ENCODE peak calls at places on chromosomes 4 and X, in six cellular contexts. Y is fibroblast of mammary gland; P is NCI-H1092 treated with DMSO at 0.1 percent for 48 hours; J is lower leg skin; L is SW480; N is stimulated activated CD8-positive, alpha-beta memory T cell treated with anti-CD3 and anti-CD28 coated beads, Interleukin-4, amount 100 ng/mL, for 48 hours. U is an unnamed sample.

GRCh38 chr4:6469144-6469543 is 3.3 kb downstream of the PPP2R2C start:
- DNase-seq in Y (no peak), P (no peak), J (peak; percentile 43), L (no peak), N (peak; percentile 14), U (no peak)

GRCh38 chrX:23901065-23901464 is 6.7 kb downstream of the APOO start:
- DNase-seq in Y (peak; percentile 83), P (no peak), J (no peak), L (peak; percentile 80), N (no peak), U (no peak)

GRCh38 chrX:17206584-17206983 is 168.4 kb upstream of the NHS start:
- DNase-seq in Y (no peak), P (no peak), J (no peak), L (no peak), N (no peak), U (no peak)

GRCh38 chr4:24655326-24655725 is 71.0 kb upstream of the DHX15 start:
- DNase-seq in Y (no peak), P (no peak), J (no peak), L (no peak), N (no peak), U (no peak)

GRCh38 chr4:5828005-5828391 is 64.9 kb downstream of the CRMP1 start:
- DNase-seq in Y (no peak), P (no peak), J (no peak), L (no peak), N (no peak), U (no peak)

GRCh38 chr4:62644372-62644771 is 1444.2 kb downstream of the ADGRL3 start:
- DNase-seq in Y (peak; percentile 1), P (peak; percentile 62), J (no peak), L (peak; percentile 7), N (no peak), U (no peak)

GRCh38 chr4:148852092-148852699 is 410.0 kb upstream of the NR3C2 start:
- DNase-seq in Y (no peak), P (no peak), J (no peak), L (no peak), N (no peak), U (no peak)

GRCh38 chr4:53863731-53864130 is 200.7 kb downstream of the CHIC2 start:
- DNase-seq in Y (peak; percentile 55), P (no peak), J (no peak), L (no peak), N (no peak), U (no peak)

GRCh38 chr4:169132561-169133305 is 122.7 kb upstream of the CBR4 start:
- DNase-seq in Y (peak; percentile 9), P (no peak), J (no peak), L (no peak), N (no peak), U (no peak)

GRCh38 chr4:53579826-53580225 is 11.5 kb downstream of the LNX1 start:
- DNase-seq in Y (no peak), P (no peak), J (no peak), L (no peak), N (no peak), U (no peak)

GRCh38 chr4:85153221-85153620 is 186.7 kb upstream of the WDFY3 start:
- DNase-seq in Y (peak; percentile 59), P (no peak), J (no peak), L (no peak), N (no peak), U (no peak)

GRCh38 chr4:114815760-114816159 is 217.2 kb downstream of the UGT8 start:
- DNase-seq in Y (no peak), P (no peak), J (no peak), L (no peak), N (no peak), U (no peak)

GRCh38 chr4:139184129-139184528 is 7.1 kb upstream of the ELF2 start:
- DNase-seq in Y (peak; percentile 70), P (no peak), J (no peak), L (no peak), N (no peak), U (no peak)

GRCh38 chr4:126794363-126794762 is 838.4 kb upstream of the INTU start:
- DNase-seq in Y (no peak), P (no peak), J (no peak), L (no peak), N (no peak), U (no peak)

GRCh38 chr4:183348706-183349659 is 26.8 kb upstream of the CLDN24 start:
- DNase-seq in Y (peak; percentile 95), P (no peak), J (no peak), L (peak; percentile 9), N (peak; percentile 64), U (peak; percentile 54)

GRCh38 chr4:5267418-5267817 is 216.1 kb downstream of the STK32B start:
- DNase-seq in Y (peak; percentile 9), P (no peak), J (no peak), L (no peak), N (no peak), U (no peak)

GRCh38 chr4:60522265-60522664 is 677.9 kb upstream of the ADGRL3 start:
- DNase-seq in Y (no peak), P (no peak), J (no peak), L (no peak), N (no peak), U (no peak)

U was measured in stimulated activated naive CD8-positive, alpha-beta T cell treated with anti-CD3 and anti-CD28 coated beads, Interleukin-15, Interleukin-2, amounts not matched to agents 100 U/mL and 50 U/mL, for 24 hours.